ENCODE peak calls at places on chromosome 20, in nine cellular contexts. L, G, M, A, F, B, H, X and Y are unnamed samples.

GRCh38 chr20:6426287-6426891 is 303.6 kb upstream of the FERMT1 start:
- DNase-seq in H (no peak), A (no peak), X (no peak), B (no peak), M (no peak), F (no peak), L (no peak), G (no peak), Y (no peak)

GRCh38 chr20:38935967-38936407 is 9.8 kb downstream of the FAM83D start:
- DNase-seq in X (no peak), L (no peak), G (no peak), F (no peak), A (no peak), M (no peak), B (no peak), H (no peak), Y (no peak)

GRCh38 chr20:7285918-7286556 is 518.6 kb downstream of the BMP2 start:
- DNase-seq in F (peak), A (no peak), X (peak), M (peak), L (peak), B (no peak), G (peak), H (no peak), Y (no peak)

GRCh38 chr20:57600324-57601210 is 19.7 kb downstream of the ZBP1 start:
- DNase-seq in B (no peak), H (no peak), G (no peak), M (no peak), F (no peak), X (no peak), A (no peak), L (no peak), Y (no peak)

GRCh38 chr20:38143646-38144554 is 21.2 kb downstream of the TGM2 start:
- DNase-seq in B (no peak), H (no peak), G (peak), A (no peak), F (no peak), M (peak), L (peak), X (no peak), Y (no peak)

GRCh38 chr20:56995635-56996075 is 270.8 kb downstream of the BMP7 start:
- DNase-seq in F (peak), M (peak), X (peak), G (no peak), A (no peak), B (no peak), H (no peak), L (no peak), Y (no peak)

GRCh38 chr20:53157443-53158408 is 185.6 kb downstream of the TSHZ2 start:
- DNase-seq in H (peak), M (peak), L (peak), F (peak), G (no peak), B (peak), X (no peak), A (no peak), Y (peak)

GRCh38 chr20:1371235-1371782 is 21.5 kb downstream of the FKBP1A start:
- DNase-seq in X (no peak), G (no peak), M (no peak), F (no peak), B (no peak), A (no peak), H (no peak), L (no peak), Y (no peak)

GRCh38 chr20:20192366-20192765 is 140.0 kb downstream of the CFAP61 start:
- DNase-seq in F (no peak), X (no peak), M (no peak), A (no peak), H (no peak), L (no peak), B (no peak), G (no peak), Y (no peak)